ENCODE peak calls at places on chromosomes 1 and 21, in five cellular contexts. One of them, this sample, is unnamed.
A peak's percentile ranks its signal among the peaks of the same experiment; 100 is the strongest.

GRCh38 chr1:192763756-192764155 is 45.1 kb upstream of the RGS2 start:
- DNase-seq in WERI-Rb-1: no peak
- DNase-seq in testis: no peak
- DNase-seq in H7: no peak
- DNase-seq in CD4-positive, CD25-positive, alpha-beta regulatory T cell: no peak
- DNase-seq in this sample: no peak

GRCh38 chr1:156266051-156266450 is 16.6 kb downstream of the SMG5 start:
- DNase-seq in WERI-Rb-1: no peak
- DNase-seq in H7: no peak
- DNase-seq in CD4-positive, CD25-positive, alpha-beta regulatory T cell: no peak
- DNase-seq in testis: no peak
- DNase-seq in this sample: no peak

GRCh38 chr1:8545078-8545477 is 227.2 kb downstream of the SLC45A1 start:
- DNase-seq in testis: no peak
- DNase-seq in WERI-Rb-1: no peak
- DNase-seq in H7: no peak
- DNase-seq in CD4-positive, CD25-positive, alpha-beta regulatory T cell: peak; percentile 70
- DNase-seq in this sample: no peak

GRCh38 chr1:52631759-52632331 is 1.1 kb upstream of the SHISAL2A start:
- DNase-seq in WERI-Rb-1: no peak
- DNase-seq in H7: no peak
- DNase-seq in CD4-positive, CD25-positive, alpha-beta regulatory T cell: no peak
- DNase-seq in testis: peak; percentile 46
- DNase-seq in this sample: no peak

GRCh38 chr21:42781150-42781980 is 98.0 kb downstream of the WDR4 start:
- DNase-seq in H7: peak; percentile 86
- DNase-seq in WERI-Rb-1: no peak
- DNase-seq in testis: peak; percentile 53
- DNase-seq in CD4-positive, CD25-positive, alpha-beta regulatory T cell: no peak
- DNase-seq in this sample: no peak

GRCh38 chr1:29639156-29639736 is 402.9 kb downstream of the PTPRU start:
- DNase-seq in testis: no peak
- DNase-seq in H7: no peak
- DNase-seq in WERI-Rb-1: no peak
- DNase-seq in CD4-positive, CD25-positive, alpha-beta regulatory T cell: no peak
- DNase-seq in this sample: no peak

GRCh38 chr1:201309420-201309819 is 26.1 kb downstream of the PKP1 start:
- DNase-seq in H7: peak; percentile 93
- DNase-seq in WERI-Rb-1: peak; percentile 93
- DNase-seq in testis: peak; percentile 80
- DNase-seq in CD4-positive, CD25-positive, alpha-beta regulatory T cell: peak; percentile 11
- DNase-seq in this sample: no peak

GRCh38 chr1:64962447-64962846 is 3.9 kb downstream of the JAK1 start:
- DNase-seq in H7: no peak
- DNase-seq in WERI-Rb-1: no peak
- DNase-seq in testis: no peak
- DNase-seq in CD4-positive, CD25-positive, alpha-beta regulatory T cell: peak; percentile 83
- DNase-seq in this sample: no peak

GRCh38 chr1:246782120-246782900 is 58.1 kb downstream of the SCCPDH start:
- DNase-seq in testis: peak; percentile 57
- DNase-seq in CD4-positive, CD25-positive, alpha-beta regulatory T cell: peak; percentile 6
- DNase-seq in H7: peak; percentile 32
- DNase-seq in WERI-Rb-1: peak; percentile 8
- DNase-seq in this sample: peak; percentile 59

GRCh38 chr1:8970870-8971337 is 25.2 kb downstream of the CA6 start:
- DNase-seq in WERI-Rb-1: no peak
- DNase-seq in testis: no peak
- DNase-seq in CD4-positive, CD25-positive, alpha-beta regulatory T cell: peak; percentile 92
- DNase-seq in H7: peak; percentile 53
- DNase-seq in this sample: no peak

GRCh38 chr1:231929311-231929710 is 302.7 kb downstream of the DISC1 start:
- DNase-seq in WERI-Rb-1: no peak
- DNase-seq in testis: no peak
- DNase-seq in CD4-positive, CD25-positive, alpha-beta regulatory T cell: no peak
- DNase-seq in H7: no peak
- DNase-seq in this sample: no peak

GRCh38 chr1:23903754-23904153 is 9.4 kb downstream of the CNR2 start:
- DNase-seq in H7: peak; percentile 52
- DNase-seq in testis: no peak
- DNase-seq in WERI-Rb-1: no peak
- DNase-seq in CD4-positive, CD25-positive, alpha-beta regulatory T cell: no peak
- DNase-seq in this sample: no peak

GRCh38 chr1:51897699-51898031 is 19.1 kb upstream of the NRDC start:
- DNase-seq in H7: no peak
- DNase-seq in CD4-positive, CD25-positive, alpha-beta regulatory T cell: no peak
- DNase-seq in testis: no peak
- DNase-seq in WERI-Rb-1: no peak
- DNase-seq in this sample: peak; percentile 91

GRCh38 chr1:15430787-15431570 is 7.3 kb upstream of the CTRC start:
- DNase-seq in CD4-positive, CD25-positive, alpha-beta regulatory T cell: peak; percentile 58
- DNase-seq in H7: peak; percentile 97
- DNase-seq in testis: peak; percentile 87
- DNase-seq in WERI-Rb-1: peak; percentile 82
- DNase-seq in this sample: peak; percentile 38

GRCh38 chr1:32273389-32274208 is 18.3 kb upstream of the HDAC1 start:
- DNase-seq in WERI-Rb-1: no peak
- DNase-seq in H7: peak; percentile 89
- DNase-seq in CD4-positive, CD25-positive, alpha-beta regulatory T cell: peak; percentile 89
- DNase-seq in testis: no peak
- DNase-seq in this sample: no peak